ENCODE peak calls at places on chromosomes 4 and X, in four cellular contexts. One of them, this sample, is unnamed. For H3K4me1, the result is how much of the 10 kb centered on the place peaks cover.

GRCh38 chr4:40247350-40247749 is 50.5 kb downstream of the RHOH start:
- DNase-seq in kidney: no peak
- DNase-seq in right lobe of liver: no peak
- DNase-seq in stomach: no peak
- DNase-seq in this sample: no peak

GRCh38 chrX:135185795-135186443 is 14.7 kb upstream of the CT55 start:
- DNase-seq in kidney: no peak
- DNase-seq in right lobe of liver: no peak
- DNase-seq in stomach: no peak
- DNase-seq in this sample: no peak

GRCh38 chrX:106168107-106168506 is at the start of gene PWWP3B:
- DNase-seq in right lobe of liver: no peak
- DNase-seq in kidney: no peak
- DNase-seq in stomach: peak
- DNase-seq in this sample: peak

GRCh38 chrX:150478496-150479492 is 89.6 kb upstream of the MTM1 start:
- DNase-seq in kidney: no peak
- DNase-seq in right lobe of liver: no peak
- DNase-seq in stomach: no peak
- DNase-seq in this sample: no peak

GRCh38 chr4:126738926-126739325 is 893.8 kb upstream of the INTU start:
- DNase-seq in stomach: no peak
- DNase-seq in right lobe of liver: no peak
- DNase-seq in kidney: no peak
- DNase-seq in this sample: no peak

GRCh38 chr4:143531368-143531767 is 17.9 kb downstream of the SMARCA5 start:
- DNase-seq in right lobe of liver: no peak
- DNase-seq in stomach: no peak
- DNase-seq in kidney: no peak
- DNase-seq in this sample: no peak

GRCh38 chrX:131792356-131792749 is 230.7 kb upstream of the STK26 start:
- DNase-seq in kidney: peak
- DNase-seq in right lobe of liver: no peak
- DNase-seq in stomach: peak
- DNase-seq in this sample: peak

GRCh38 chr4:101346312-101346561 is 1.1 kb downstream of the PPP3CA start:
- DNase-seq in stomach: no peak
- DNase-seq in right lobe of liver: no peak
- DNase-seq in kidney: no peak
- DNase-seq in this sample: no peak

GRCh38 chrX:7399373-7399772 is 251.4 kb upstream of the PUDP start:
- DNase-seq in stomach: no peak
- DNase-seq in kidney: no peak
- DNase-seq in right lobe of liver: no peak
- DNase-seq in this sample: no peak

DNA sequence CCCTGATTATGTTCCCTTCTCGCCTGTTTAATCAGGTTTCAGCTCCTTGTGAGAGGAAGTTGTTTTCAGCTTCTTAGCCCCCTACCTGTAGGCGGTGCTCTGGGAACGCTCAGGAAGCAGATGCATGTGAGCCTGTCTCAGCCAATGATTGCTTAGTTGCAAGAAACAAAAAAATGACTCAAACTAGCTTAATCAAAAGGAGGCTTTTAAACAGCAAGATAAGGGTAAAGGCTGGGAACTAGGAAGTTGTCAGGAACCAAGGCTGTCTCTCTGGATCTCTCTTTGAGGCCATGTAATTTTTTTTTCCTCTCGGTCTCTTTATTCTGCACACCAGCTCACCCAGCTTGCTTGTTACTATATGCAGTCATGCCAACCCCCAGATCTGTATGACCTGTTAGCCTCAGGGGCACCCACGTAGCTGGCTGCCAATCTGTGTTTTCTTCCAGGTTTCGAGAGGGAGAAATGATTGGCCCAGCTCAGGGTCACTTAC is 109.1 kb downstream of the PTTG2 start:
- DNase-seq in kidney: no peak
- DNase-seq in stomach: peak
- DNase-seq in right lobe of liver: no peak
- DNase-seq in this sample: peak
- TF ChIP-seq CTCF in kidney: peak
- TF ChIP-seq CTCF in stomach: peak
- TF ChIP-seq CTCF in right lobe of liver: peak
- TF ChIP-seq CTCF in this sample: peak

GRCh38 chr4:41332666-41333065 is 75.9 kb downstream of the UCHL1 start:
- DNase-seq in stomach: no peak
- DNase-seq in kidney: no peak
- DNase-seq in right lobe of liver: no peak
- DNase-seq in this sample: no peak

GRCh38 chr4:41331224-41331623 is 74.5 kb downstream of the UCHL1 start:
- DNase-seq in kidney: no peak
- DNase-seq in right lobe of liver: no peak
- DNase-seq in stomach: no peak
- DNase-seq in this sample: no peak

GRCh38 chr4:41327770-41328169 is 71.0 kb downstream of the UCHL1 start:
- DNase-seq in kidney: no peak
- DNase-seq in right lobe of liver: no peak
- DNase-seq in stomach: peak
- DNase-seq in this sample: no peak

GRCh38 chr4:41326776-41327175 is 70.0 kb downstream of the UCHL1 start:
- DNase-seq in right lobe of liver: no peak
- DNase-seq in stomach: no peak
- DNase-seq in kidney: no peak
- DNase-seq in this sample: no peak

DNA sequence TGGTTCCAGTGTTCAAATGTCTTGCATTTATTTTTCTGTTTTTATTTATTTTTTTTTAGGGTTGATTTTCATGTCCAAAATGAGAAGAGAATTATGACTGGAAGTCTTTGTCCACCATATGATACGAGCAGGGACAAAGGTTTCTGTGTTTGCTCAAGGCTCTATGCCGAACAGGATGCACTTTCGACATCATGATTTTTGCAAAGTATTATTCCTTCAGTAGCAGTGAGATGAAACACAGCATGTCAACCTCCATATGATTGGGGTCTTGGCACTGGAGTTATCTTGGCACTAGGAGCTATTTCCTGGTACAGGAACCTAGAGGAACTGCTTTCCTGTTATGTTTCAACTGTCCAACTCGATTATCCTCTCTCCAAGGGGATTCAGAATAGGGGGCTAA is 72.6 kb downstream of the UCHL1 start:
- DNase-seq in kidney: no peak
- DNase-seq in right lobe of liver: no peak
- DNase-seq in stomach: no peak
- DNase-seq in this sample: no peak
- H3K4me1 ChIP-seq in kidney: under half
- H3K4me1 ChIP-seq in right lobe of liver: under half
- H3K4me1 ChIP-seq in stomach: under half
- H3K4me1 ChIP-seq in this sample: under half

GRCh38 chr4:27084685-27085356 is 224.2 kb downstream of the STIM2 start:
- DNase-seq in right lobe of liver: no peak
- DNase-seq in stomach: peak
- DNase-seq in kidney: no peak
- DNase-seq in this sample: no peak
- H3K4me3 ChIP-seq in right lobe of liver: peak
- H3K4me3 ChIP-seq in stomach: peak
- H3K4me3 ChIP-seq in kidney: peak
- H3K4me3 ChIP-seq in this sample: no peak

GRCh38 chr4:55158957-55159356 is 33.6 kb upstream of the KDR start:
- DNase-seq in right lobe of liver: no peak
- DNase-seq in stomach: no peak
- DNase-seq in kidney: no peak
- DNase-seq in this sample: no peak
- TF ChIP-seq CTCF in right lobe of liver: no peak
- TF ChIP-seq CTCF in stomach: no peak
- TF ChIP-seq CTCF in kidney: no peak
- TF ChIP-seq CTCF in this sample: no peak

GRCh38 chr4:3200423-3201090 is 48.4 kb upstream of the MSANTD1 start:
- DNase-seq in right lobe of liver: peak
- DNase-seq in stomach: no peak
- DNase-seq in kidney: no peak
- DNase-seq in this sample: no peak
- H3K4me1 ChIP-seq in right lobe of liver: under half
- H3K4me1 ChIP-seq in stomach: under half
- H3K4me1 ChIP-seq in kidney: under half
- H3K4me1 ChIP-seq in this sample: under half

GRCh38 chrX:112818114-112819012 is 22.3 kb downstream of the AMOT start:
- DNase-seq in kidney: no peak
- DNase-seq in stomach: no peak
- DNase-seq in right lobe of liver: no peak
- DNase-seq in this sample: no peak
- H3K4me3 ChIP-seq in kidney: peak
- H3K4me3 ChIP-seq in stomach: no peak
- H3K4me3 ChIP-seq in right lobe of liver: no peak
- H3K4me3 ChIP-seq in this sample: no peak